ENCODE peak calls at places on chromosomes 3 and 15, in nine cellular contexts. X is heart left ventricle, Z is aorta, L is upper lobe of left lung, A is OCI-LY7, M is heart right ventricle, J is fibroblast of lung, K is hepatocyte, Q is mesenchymal stem cell. S is an unnamed sample.
A peak's percentile ranks its signal among the peaks of the same experiment; 100 is the strongest.

GRCh38 chr3:40979962-40980361 is 219.3 kb upstream of the CTNNB1 start:
- DNase-seq in X (no peak), J (no peak), Q (no peak), M (no peak), K (no peak), A (no peak), L (no peak), Z (no peak), S (no peak)

GRCh38 chr15:62788224-62788623 is 254.3 kb upstream of the TPM1 start:
- DNase-seq in J (no peak), L (no peak), X (no peak), A (no peak), Z (no peak), Q (no peak), K (no peak), M (no peak), S (no peak)

GRCh38 chr3:38029400-38030125 is at the start of gene PLCD1:
- DNase-seq in X (peak; percentile 85), A (no peak), M (peak; percentile 82), K (peak; percentile 89), Q (peak; percentile 74), L (peak; percentile 86), Z (peak; percentile 93), J (peak; percentile 64), S (no peak)

GRCh38 chr15:88835646-88836045 is 32.4 kb downstream of the ACAN start:
- DNase-seq in M (no peak), Z (no peak), L (no peak), K (no peak), J (peak; percentile 52), A (no peak), Q (no peak), X (no peak), S (no peak)

GRCh38 chr15:73989001-73989798 is 2.9 kb downstream of the STOML1 start:
- DNase-seq in J (peak; percentile 90), K (peak; percentile 65), Q (peak; percentile 92), M (no peak), Z (no peak), A (no peak), X (no peak), L (no peak), S (no peak)

GRCh38 chr15:78130012-78130353 is 1.3 kb downstream of the CIB2 start:
- DNase-seq in L (no peak), J (no peak), K (no peak), Z (no peak), Q (no peak), A (no peak), X (no peak), M (no peak), S (no peak)

GRCh38 chr15:59622289-59622688 is 10.7 kb downstream of the GCNT3 start:
- DNase-seq in X (no peak), Z (peak; percentile 61), A (peak; percentile 51), L (peak; percentile 31), Q (peak; percentile 47), M (no peak), J (peak; percentile 43), K (peak; percentile 78), S (no peak)

GRCh38 chr15:63447277-63447676 is 57.1 kb upstream of the USP3 start:
- DNase-seq in X (no peak), L (no peak), A (no peak), Z (no peak), J (no peak), Q (no peak), M (no peak), K (no peak), S (no peak)

GRCh38 chr15:46703352-46703861 is 1013.9 kb upstream of the SEMA6D start:
- DNase-seq in M (no peak), A (no peak), L (no peak), Z (no peak), X (no peak), Q (peak; percentile 59), J (no peak), K (no peak), S (no peak)

GRCh38 chr15:95365615-95366107 is 964.8 kb upstream of the NR2F2 start:
- DNase-seq in L (no peak), K (peak; percentile 10), Z (no peak), A (no peak), M (peak; percentile 65), J (peak; percentile 50), Q (peak; percentile 84), X (peak; percentile 46), S (no peak)

GRCh38 chr3:123448503-123449091 is at the start of gene ADCY5:
- DNase-seq in X (peak; percentile 49), M (no peak), K (peak; percentile 44), L (no peak), J (no peak), Q (peak; percentile 5), A (no peak), Z (peak; percentile 58), S (no peak)

GRCh38 chr3:123449986-123450474 is 1.1 kb upstream of the ADCY5 start:
- DNase-seq in J (peak; percentile 17), Q (no peak), Z (peak; percentile 56), A (no peak), X (peak; percentile 51), M (peak; percentile 39), L (no peak), K (peak; percentile 47), S (no peak)

GRCh38 chr3:123451186-123451585 is 2.3 kb upstream of the ADCY5 start:
- DNase-seq in X (no peak), K (no peak), A (no peak), L (no peak), Z (no peak), Q (no peak), M (no peak), J (no peak), S (no peak)

GRCh38 chr3:123447749-123448502 is 964 bp downstream of the ADCY5 start:
- DNase-seq in L (no peak), X (peak; percentile 43), K (peak; percentile 74), Q (no peak), A (no peak), M (no peak), Z (peak; percentile 50), J (no peak), S (no peak)

DNA sequence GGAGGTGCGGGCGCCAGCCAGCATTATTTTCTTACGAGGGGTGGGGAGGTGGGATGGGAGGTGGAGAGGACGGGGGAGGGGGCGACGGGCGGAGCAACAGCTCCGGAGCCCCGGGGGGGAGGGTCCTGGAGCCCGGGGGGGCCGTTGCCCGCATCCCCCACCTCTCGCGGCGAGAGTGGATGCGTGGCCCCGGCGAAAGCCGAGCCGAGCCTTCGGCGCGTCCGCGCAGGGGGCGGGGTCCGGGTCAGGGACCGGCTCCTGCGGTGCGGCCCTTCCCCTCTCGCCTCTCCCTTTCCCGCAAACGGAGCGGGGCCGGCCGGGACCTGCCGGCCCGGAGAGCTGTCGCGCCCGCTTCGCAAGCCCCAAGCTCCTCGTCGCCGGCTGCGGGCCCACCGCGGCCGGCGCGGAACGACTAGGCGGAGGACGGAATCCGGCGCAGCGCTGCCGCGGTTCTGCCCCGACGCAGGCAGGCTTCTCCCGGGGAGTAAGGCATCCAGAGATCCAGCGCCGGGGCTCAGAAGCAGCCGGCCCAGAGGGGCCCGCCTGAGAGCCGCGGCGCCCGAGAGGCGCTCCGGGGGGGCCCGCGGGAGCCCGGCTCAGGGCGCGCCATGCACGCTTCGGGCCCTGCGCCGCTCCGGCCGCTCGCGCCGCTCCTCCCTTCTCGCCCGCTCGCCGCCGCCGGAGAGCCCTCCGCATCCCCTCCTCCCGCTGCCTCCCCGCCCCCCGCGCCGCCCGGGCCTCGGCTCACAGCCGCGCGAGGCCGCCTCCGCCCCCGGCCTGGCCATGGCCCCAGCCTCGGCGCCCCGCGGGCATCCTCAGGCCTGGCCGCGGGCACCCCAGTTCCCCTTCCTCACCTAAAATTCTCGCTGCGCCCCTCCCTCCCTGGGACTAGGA is 449 bp upstream of the ADCY5 start:
- DNase-seq in M (peak; percentile 32), L (no peak), K (peak; percentile 68), J (peak; percentile 22), X (peak; percentile 59), Z (peak; percentile 58), A (no peak), Q (peak; percentile 12), S (no peak)
- H3K27ac ChIP-seq in M (peak overlapping the region; percentile 97), L (peak overlapping the region; percentile 58), K (no peak overlapping the region), J (no peak overlapping the region), X (peak overlapping the region; percentile 87), Z (peak overlapping the region; percentile 88), A (no peak overlapping the region), Q (no peak overlapping the region), S (peak overlapping the region; percentile 91)

GRCh38 chr3:125313060-125313635 is 62.0 kb downstream of the ZNF148 start:
- DNase-seq in K (no peak), A (no peak), M (no peak), L (no peak), Q (peak; percentile 58), J (peak; percentile 56), X (no peak), Z (no peak), S (no peak)

GRCh38 chr3:125306620-125307019 is 68.5 kb downstream of the ZNF148 start:
- DNase-seq in M (no peak), X (no peak), K (no peak), Q (no peak), Z (no peak), A (no peak), L (no peak), J (no peak), S (no peak)

GRCh38 chr3:125310623-125311076 is 64.5 kb downstream of the ZNF148 start:
- DNase-seq in J (no peak), L (peak; percentile 38), M (no peak), Z (no peak), K (no peak), Q (no peak), X (no peak), A (no peak), S (no peak)
- H3K4me3 ChIP-seq in J (no peak overlapping the region), L (no peak overlapping the region), M (peak overlapping the region; percentile 36), Z (no peak overlapping the region), K (no peak overlapping the region), Q (peak overlapping the region; percentile 8), X (peak overlapping the region; percentile 34), A (peak overlapping the region; percentile 14), S (no peak overlapping the region)

GRCh38 chr3:177803495-177803894 is 606.2 kb upstream of the TBL1XR1 start:
- DNase-seq in Z (no peak), X (no peak), K (no peak), L (no peak), J (no peak), Q (no peak), M (no peak), A (no peak), S (no peak)
- H3K27ac ChIP-seq in Z (no peak overlapping the region), X (no peak overlapping the region), K (no peak overlapping the region), L (no peak overlapping the region), J (no peak overlapping the region), Q (no peak overlapping the region), M (no peak overlapping the region), A (no peak overlapping the region), S (no peak overlapping the region)

GRCh38 chr15:83362706-83363105 is 78.2 kb upstream of the BNC1 start:
- DNase-seq in A (no peak), K (no peak), L (no peak), J (no peak), X (no peak), Q (no peak), M (no peak), Z (no peak), S (no peak)

GRCh38 chr15:83364541-83364940 is 80.1 kb upstream of the BNC1 start:
- DNase-seq in K (no peak), X (no peak), L (no peak), Z (no peak), M (no peak), A (no peak), Q (no peak), J (no peak), S (no peak)

DNA sequence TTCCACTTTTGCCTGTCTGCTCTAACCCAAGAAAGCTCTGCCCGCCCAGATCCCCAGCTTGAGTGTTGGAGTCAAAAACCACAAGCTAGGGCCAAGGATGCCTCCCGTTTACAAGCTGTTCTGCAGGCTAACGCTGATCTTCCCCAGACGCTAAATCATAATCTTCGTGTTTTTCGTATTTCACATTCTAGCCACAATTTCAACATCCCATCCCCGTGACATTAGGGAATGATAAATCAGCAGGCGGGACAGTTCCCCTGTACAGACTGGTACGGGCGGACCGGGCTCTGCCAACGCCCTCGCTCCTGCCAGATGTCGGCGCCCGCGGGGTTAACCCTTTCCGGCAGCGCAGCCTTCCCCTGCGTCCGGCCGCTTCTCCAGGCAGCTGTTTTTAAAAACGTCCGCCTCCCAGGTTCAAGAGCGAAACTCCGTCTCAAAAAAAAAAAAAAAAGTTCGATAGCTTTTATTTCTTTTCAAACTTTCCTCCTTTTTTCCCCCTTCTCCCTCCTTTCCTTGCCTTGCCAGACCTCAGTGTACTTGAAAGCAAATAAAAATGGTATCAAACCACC is 81.0 kb upstream of the BNC1 start:
- DNase-seq in A (no peak), J (peak; percentile 64), M (peak; percentile 9), K (peak; percentile 72), Q (peak; percentile 78), L (peak; percentile 32), Z (peak; percentile 56), X (no peak), S (no peak)
- H3K4me3 ChIP-seq in A (no peak overlapping the region), J (peak overlapping the region; percentile 57), M (peak overlapping the region; percentile 42), K (peak overlapping the region; percentile 13), Q (peak overlapping the region; percentile 77), L (no peak overlapping the region), Z (peak overlapping the region; percentile 9), X (peak overlapping the region; percentile 50), S (peak overlapping the region; percentile 28)

S was measured in esophagus squamous epithelium.